ENCODE peak calls at places on chromosome 1, in nine cellular contexts. One of them, this sample, is unnamed.

GRCh38 chr1:93690921-93691789 is 9.5 kb upstream of the BCAR3 start:
- DNase-seq in fibroblast of the aortic adventitia: no peak
- DNase-seq in fibroblast of mammary gland: no peak
- DNase-seq in OCI-LY7: no peak
- DNase-seq in endothelial cell: no peak
- DNase-seq in fibroblast of lung: no peak
- DNase-seq in AG04450: no peak
- DNase-seq in HFFc6: no peak
- DNase-seq in pancreas: no peak
- DNase-seq in this sample: no peak

GRCh38 chr1:215845224-215845902 is 278.3 kb downstream of the KCTD3 start:
- DNase-seq in fibroblast of the aortic adventitia: peak; percentile 73
- DNase-seq in fibroblast of mammary gland: peak; percentile 92
- DNase-seq in OCI-LY7: no peak
- DNase-seq in endothelial cell: no peak
- DNase-seq in fibroblast of lung: peak; percentile 91
- DNase-seq in AG04450: peak; percentile 58
- DNase-seq in HFFc6: peak; percentile 88
- DNase-seq in pancreas: no peak
- DNase-seq in this sample: peak; percentile 47

GRCh38 chr1:158117854-158118691 is 62.6 kb upstream of the CD1D start:
- DNase-seq in fibroblast of the aortic adventitia: peak; percentile 46
- DNase-seq in fibroblast of mammary gland: peak; percentile 63
- DNase-seq in OCI-LY7: peak; percentile 77
- DNase-seq in endothelial cell: peak; percentile 36
- DNase-seq in fibroblast of lung: peak; percentile 26
- DNase-seq in AG04450: no peak
- DNase-seq in HFFc6: peak; percentile 50
- DNase-seq in pancreas: peak; percentile 33
- DNase-seq in this sample: no peak

GRCh38 chr1:217881607-217882332 is 250.6 kb downstream of the SPATA17 start:
- DNase-seq in fibroblast of the aortic adventitia: peak; percentile 27
- DNase-seq in fibroblast of mammary gland: peak; percentile 5
- DNase-seq in OCI-LY7: no peak
- DNase-seq in endothelial cell: no peak
- DNase-seq in fibroblast of lung: peak; percentile 24
- DNase-seq in AG04450: no peak
- DNase-seq in HFFc6: no peak
- DNase-seq in pancreas: no peak
- DNase-seq in this sample: no peak

GRCh38 chr1:11944358-11944981 is 10.0 kb downstream of the PLOD1 start:
- DNase-seq in fibroblast of the aortic adventitia: no peak
- DNase-seq in fibroblast of mammary gland: no peak
- DNase-seq in OCI-LY7: no peak
- DNase-seq in endothelial cell: no peak
- DNase-seq in fibroblast of lung: no peak
- DNase-seq in AG04450: no peak
- DNase-seq in HFFc6: no peak
- DNase-seq in pancreas: no peak
- DNase-seq in this sample: no peak

GRCh38 chr1:110477445-110477957 is 26.6 kb downstream of the PROK1 start:
- DNase-seq in fibroblast of the aortic adventitia: no peak
- DNase-seq in fibroblast of mammary gland: no peak
- DNase-seq in OCI-LY7: peak; percentile 17
- DNase-seq in endothelial cell: no peak
- DNase-seq in fibroblast of lung: no peak
- DNase-seq in AG04450: no peak
- DNase-seq in HFFc6: no peak
- DNase-seq in pancreas: no peak
- DNase-seq in this sample: no peak

GRCh38 chr1:150309758-150310495 is 11.4 kb upstream of the PRPF3 start:
- DNase-seq in fibroblast of the aortic adventitia: no peak
- DNase-seq in fibroblast of mammary gland: no peak
- DNase-seq in OCI-LY7: no peak
- DNase-seq in endothelial cell: no peak
- DNase-seq in fibroblast of lung: no peak
- DNase-seq in AG04450: no peak
- DNase-seq in HFFc6: no peak
- DNase-seq in pancreas: no peak
- DNase-seq in this sample: no peak

GRCh38 chr1:8252266-8252951 is 65.5 kb upstream of the SLC45A1 start:
- DNase-seq in fibroblast of the aortic adventitia: no peak
- DNase-seq in fibroblast of mammary gland: peak; percentile 35
- DNase-seq in OCI-LY7: no peak
- DNase-seq in endothelial cell: no peak
- DNase-seq in fibroblast of lung: no peak
- DNase-seq in AG04450: no peak
- DNase-seq in HFFc6: no peak
- DNase-seq in pancreas: no peak
- DNase-seq in this sample: no peak

DNA sequence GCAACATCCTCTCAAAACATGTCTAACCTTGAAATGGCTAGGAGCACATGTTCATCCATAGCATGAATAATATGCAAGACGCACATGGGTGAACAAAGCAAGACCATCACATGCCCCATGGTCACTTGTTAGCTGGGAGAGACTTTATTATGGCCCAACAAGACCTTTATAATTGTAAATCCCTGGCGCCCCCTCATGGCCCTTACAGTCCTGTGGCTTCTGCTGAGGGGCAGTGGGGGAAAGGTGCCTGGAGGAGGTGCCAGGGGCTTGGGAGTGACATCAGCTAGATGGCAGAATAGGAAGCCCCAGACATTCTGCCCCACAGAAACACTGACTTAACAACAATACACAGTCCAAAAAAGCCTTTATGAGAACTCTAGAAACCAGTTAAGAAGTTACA is 51.7 kb downstream of the CSMD2 start:
- DNase-seq in fibroblast of the aortic adventitia: no peak
- DNase-seq in fibroblast of mammary gland: peak; percentile 7
- DNase-seq in OCI-LY7: peak; percentile 51
- DNase-seq in endothelial cell: peak; percentile 28
- DNase-seq in fibroblast of lung: no peak
- DNase-seq in AG04450: no peak
- DNase-seq in HFFc6: no peak
- DNase-seq in pancreas: peak; percentile 18
- DNase-seq in this sample: no peak
- TF ChIP-seq CTCF in fibroblast of the aortic adventitia: no peak
- TF ChIP-seq CTCF in fibroblast of mammary gland: peak; percentile 11
- TF ChIP-seq CTCF in OCI-LY7: no peak
- TF ChIP-seq CTCF in endothelial cell: no peak
- TF ChIP-seq CTCF in fibroblast of lung: no peak
- TF ChIP-seq CTCF in AG04450: no peak
- TF ChIP-seq CTCF in HFFc6: no peak
- TF ChIP-seq CTCF in pancreas: no peak
- TF ChIP-seq CTCF in this sample: peak; percentile 6

GRCh38 chr1:117284408-117285215 is 73.9 kb upstream of the VTCN1 start:
- DNase-seq in fibroblast of the aortic adventitia: peak; percentile 86
- DNase-seq in fibroblast of mammary gland: peak; percentile 73
- DNase-seq in OCI-LY7: peak; percentile 20
- DNase-seq in endothelial cell: peak; percentile 10
- DNase-seq in fibroblast of lung: peak; percentile 72
- DNase-seq in AG04450: peak; percentile 50
- DNase-seq in HFFc6: peak; percentile 65
- DNase-seq in pancreas: no peak
- DNase-seq in this sample: peak; percentile 37
- TF ChIP-seq CTCF in fibroblast of the aortic adventitia: peak; percentile 67
- TF ChIP-seq CTCF in fibroblast of mammary gland: peak; percentile 59
- TF ChIP-seq CTCF in OCI-LY7: peak; percentile 63
- TF ChIP-seq CTCF in endothelial cell: no peak
- TF ChIP-seq CTCF in fibroblast of lung: peak; percentile 53
- TF ChIP-seq CTCF in AG04450: peak; percentile 74
- TF ChIP-seq CTCF in HFFc6: peak; percentile 82
- TF ChIP-seq CTCF in pancreas: no peak
- TF ChIP-seq CTCF in this sample: peak; percentile 51

GRCh38 chr1:117568999-117569398 is 36.8 kb upstream of the TENT5C start:
- DNase-seq in fibroblast of the aortic adventitia: no peak
- DNase-seq in fibroblast of mammary gland: no peak
- DNase-seq in OCI-LY7: no peak
- DNase-seq in endothelial cell: no peak
- DNase-seq in fibroblast of lung: no peak
- DNase-seq in AG04450: no peak
- DNase-seq in HFFc6: no peak
- DNase-seq in pancreas: no peak
- DNase-seq in this sample: no peak
- TF ChIP-seq CTCF in fibroblast of the aortic adventitia: no peak
- TF ChIP-seq CTCF in fibroblast of mammary gland: peak; percentile 13
- TF ChIP-seq CTCF in OCI-LY7: peak; percentile 63
- TF ChIP-seq CTCF in endothelial cell: no peak
- TF ChIP-seq CTCF in fibroblast of lung: no peak
- TF ChIP-seq CTCF in AG04450: no peak
- TF ChIP-seq CTCF in HFFc6: peak; percentile 25
- TF ChIP-seq CTCF in pancreas: no peak
- TF ChIP-seq CTCF in this sample: no peak

DNA sequence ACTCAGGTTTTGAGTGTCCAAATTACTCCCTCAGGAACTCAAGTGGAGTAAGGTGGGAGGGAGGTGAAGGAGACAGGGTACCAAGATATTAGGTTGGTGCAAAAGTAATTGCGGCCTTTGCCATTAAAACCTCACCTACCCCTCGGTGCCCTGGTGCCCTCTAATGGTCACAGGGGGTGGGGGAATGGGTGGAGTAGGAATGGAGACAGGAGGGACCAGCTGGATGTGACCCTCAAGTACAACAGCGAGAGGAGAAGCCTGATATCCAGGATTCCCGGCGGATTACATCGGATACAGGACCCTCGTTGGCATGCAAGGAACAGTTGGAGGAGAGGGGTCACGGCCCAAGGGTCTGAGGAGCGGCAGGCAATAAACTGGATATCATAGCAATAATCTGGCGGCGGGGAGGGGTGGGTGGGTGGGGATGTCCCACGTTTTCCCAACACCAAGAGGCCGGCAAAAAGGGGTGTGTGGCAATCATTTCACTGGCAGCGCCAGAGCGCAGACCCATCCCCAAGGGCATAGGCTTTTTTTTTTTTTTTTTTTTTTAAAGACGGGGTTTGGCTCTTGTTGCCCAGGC is 4.3 kb upstream of the ZBTB7B start:
- DNase-seq in fibroblast of the aortic adventitia: no peak
- DNase-seq in fibroblast of mammary gland: no peak
- DNase-seq in OCI-LY7: no peak
- DNase-seq in endothelial cell: no peak
- DNase-seq in fibroblast of lung: no peak
- DNase-seq in AG04450: no peak
- DNase-seq in HFFc6: no peak
- DNase-seq in pancreas: no peak
- DNase-seq in this sample: no peak
- TF ChIP-seq CTCF in fibroblast of the aortic adventitia: no peak
- TF ChIP-seq CTCF in fibroblast of mammary gland: no peak
- TF ChIP-seq CTCF in OCI-LY7: peak; percentile 69
- TF ChIP-seq CTCF in endothelial cell: no peak
- TF ChIP-seq CTCF in fibroblast of lung: no peak
- TF ChIP-seq CTCF in AG04450: no peak
- TF ChIP-seq CTCF in HFFc6: no peak
- TF ChIP-seq CTCF in pancreas: no peak
- TF ChIP-seq CTCF in this sample: no peak

GRCh38 chr1:54986025-54986424 is 5.6 kb downstream of the TMEM61 start:
- DNase-seq in fibroblast of the aortic adventitia: no peak
- DNase-seq in fibroblast of mammary gland: no peak
- DNase-seq in OCI-LY7: no peak
- DNase-seq in endothelial cell: no peak
- DNase-seq in fibroblast of lung: no peak
- DNase-seq in AG04450: no peak
- DNase-seq in HFFc6: no peak
- DNase-seq in pancreas: no peak
- DNase-seq in this sample: no peak

GRCh38 chr1:54989473-54989872 is 9.0 kb downstream of the TMEM61 start:
- DNase-seq in fibroblast of the aortic adventitia: no peak
- DNase-seq in fibroblast of mammary gland: no peak
- DNase-seq in OCI-LY7: no peak
- DNase-seq in endothelial cell: no peak
- DNase-seq in fibroblast of lung: no peak
- DNase-seq in AG04450: no peak
- DNase-seq in HFFc6: no peak
- DNase-seq in pancreas: peak; percentile 59
- DNase-seq in this sample: no peak

GRCh38 chr1:54986532-54986931 is 6.1 kb downstream of the TMEM61 start:
- DNase-seq in fibroblast of the aortic adventitia: no peak
- DNase-seq in fibroblast of mammary gland: no peak
- DNase-seq in OCI-LY7: no peak
- DNase-seq in endothelial cell: no peak
- DNase-seq in fibroblast of lung: no peak
- DNase-seq in AG04450: no peak
- DNase-seq in HFFc6: no peak
- DNase-seq in pancreas: no peak
- DNase-seq in this sample: no peak

GRCh38 chr1:54988975-54989374 is 8.5 kb downstream of the TMEM61 start:
- DNase-seq in fibroblast of the aortic adventitia: no peak
- DNase-seq in fibroblast of mammary gland: no peak
- DNase-seq in OCI-LY7: no peak
- DNase-seq in endothelial cell: no peak
- DNase-seq in fibroblast of lung: no peak
- DNase-seq in AG04450: no peak
- DNase-seq in HFFc6: no peak
- DNase-seq in pancreas: no peak
- DNase-seq in this sample: no peak

GRCh38 chr1:54987830-54988705 is 7.6 kb downstream of the TMEM61 start:
- DNase-seq in fibroblast of the aortic adventitia: peak; percentile 43
- DNase-seq in fibroblast of mammary gland: peak; percentile 22
- DNase-seq in OCI-LY7: no peak
- DNase-seq in endothelial cell: no peak
- DNase-seq in fibroblast of lung: peak; percentile 78
- DNase-seq in AG04450: peak; percentile 42
- DNase-seq in HFFc6: peak; percentile 53
- DNase-seq in pancreas: no peak
- DNase-seq in this sample: peak; percentile 66
- TF ChIP-seq CTCF in fibroblast of the aortic adventitia: no peak
- TF ChIP-seq CTCF in fibroblast of mammary gland: no peak
- TF ChIP-seq CTCF in OCI-LY7: no peak
- TF ChIP-seq CTCF in endothelial cell: no peak
- TF ChIP-seq CTCF in fibroblast of lung: no peak
- TF ChIP-seq CTCF in AG04450: no peak
- TF ChIP-seq CTCF in HFFc6: no peak
- TF ChIP-seq CTCF in pancreas: no peak
- TF ChIP-seq CTCF in this sample: no peak

This sample was measured in AG04449.